ENCODE peak calls at places on chromosomes 5 and 9, in four cellular contexts. One of them, this sample, is unnamed. For H3K27me3 and H3K4me1, the result is how much of the 10 kb centered on the place peaks cover.

GRCh38 chr5:53381-54174 is 38.4 kb upstream of the PLEKHG4B start:
- DNase-seq in gastrocnemius medialis: no peak
- DNase-seq in SK-N-SH: peak
- DNase-seq in PC-3: peak
- DNase-seq in this sample: peak

GRCh38 chr5:77518304-77518703 is 26.2 kb upstream of the WDR41 start:
- DNase-seq in PC-3: peak
- DNase-seq in gastrocnemius medialis: no peak
- DNase-seq in SK-N-SH: peak
- DNase-seq in this sample: no peak

GRCh38 chr9:89814340-89815040 is 209.7 kb downstream of the GADD45G start:
- DNase-seq in PC-3: no peak
- DNase-seq in gastrocnemius medialis: no peak
- DNase-seq in SK-N-SH: peak
- DNase-seq in this sample: no peak

GRCh38 chr5:1752881-1753280 is 46.8 kb downstream of the MRPL36 start:
- DNase-seq in gastrocnemius medialis: no peak
- DNase-seq in PC-3: no peak
- DNase-seq in SK-N-SH: no peak
- DNase-seq in this sample: no peak

GRCh38 chr9:82912639-82913038 is 150.3 kb downstream of the RASEF start:
- DNase-seq in PC-3: peak
- DNase-seq in SK-N-SH: no peak
- DNase-seq in gastrocnemius medialis: no peak
- DNase-seq in this sample: no peak

GRCh38 chr9:89422151-89422918 is 75.6 kb downstream of the SEMA4D start:
- DNase-seq in SK-N-SH: no peak
- DNase-seq in PC-3: peak
- DNase-seq in gastrocnemius medialis: no peak
- DNase-seq in this sample: no peak

GRCh38 chr5:52710972-52711596 is 76.6 kb upstream of the ITGA1 start:
- DNase-seq in SK-N-SH: no peak
- DNase-seq in gastrocnemius medialis: no peak
- DNase-seq in PC-3: no peak
- DNase-seq in this sample: no peak

GRCh38 chr9:106305428-106306133 is 557.4 kb upstream of the ZNF462 start:
- DNase-seq in gastrocnemius medialis: no peak
- DNase-seq in SK-N-SH: no peak
- DNase-seq in PC-3: no peak
- DNase-seq in this sample: no peak

GRCh38 chr5:55104036-55104767 is 1.8 kb downstream of the GZMA start:
- DNase-seq in gastrocnemius medialis: no peak
- DNase-seq in PC-3: no peak
- DNase-seq in SK-N-SH: no peak
- DNase-seq in this sample: no peak

GRCh38 chr9:107739601-107740082 is 250.1 kb upstream of the KLF4 start:
- DNase-seq in SK-N-SH: no peak
- DNase-seq in PC-3: peak
- DNase-seq in gastrocnemius medialis: peak
- DNase-seq in this sample: no peak

GRCh38 chr9:95379630-95380029 is 62.1 kb upstream of the FANCC start:
- DNase-seq in SK-N-SH: no peak
- DNase-seq in gastrocnemius medialis: no peak
- DNase-seq in PC-3: no peak
- DNase-seq in this sample: no peak

GRCh38 chr9:124420991-124421543 is 5.8 kb upstream of the PSMB7 start:
- DNase-seq in gastrocnemius medialis: no peak
- DNase-seq in PC-3: no peak
- DNase-seq in SK-N-SH: no peak
- DNase-seq in this sample: no peak

GRCh38 chr9:98091735-98092632 is 27.0 kb downstream of the TRIM14 start:
- DNase-seq in SK-N-SH: no peak
- DNase-seq in PC-3: no peak
- DNase-seq in gastrocnemius medialis: no peak
- DNase-seq in this sample: no peak

GRCh38 chr5:144318011-144318410 is 147.3 kb downstream of the KCTD16 start:
- DNase-seq in SK-N-SH: no peak
- DNase-seq in gastrocnemius medialis: no peak
- DNase-seq in PC-3: no peak
- DNase-seq in this sample: peak

GRCh38 chr9:5832093-5832542 is 799 bp downstream of the ERMP1 start:
- DNase-seq in gastrocnemius medialis: no peak
- DNase-seq in PC-3: no peak
- DNase-seq in SK-N-SH: no peak
- DNase-seq in this sample: no peak

GRCh38 chr5:107985144-107985543 is 314.4 kb upstream of the EFNA5 start:
- DNase-seq in SK-N-SH: no peak
- DNase-seq in gastrocnemius medialis: peak
- DNase-seq in PC-3: peak
- DNase-seq in this sample: no peak

GRCh38 chr9:92637331-92637730 is 32.6 kb downstream of the IPPK start:
- DNase-seq in SK-N-SH: no peak
- DNase-seq in gastrocnemius medialis: no peak
- DNase-seq in PC-3: no peak
- DNase-seq in this sample: no peak

GRCh38 chr5:159781626-159782157 is 134.6 kb upstream of the ADRA1B start:
- DNase-seq in gastrocnemius medialis: no peak
- DNase-seq in SK-N-SH: no peak
- DNase-seq in PC-3: peak
- DNase-seq in this sample: no peak

GRCh38 chr9:16133556-16134227 is 580.8 kb downstream of the CCDC171 start:
- DNase-seq in gastrocnemius medialis: peak
- DNase-seq in PC-3: peak
- DNase-seq in SK-N-SH: peak
- DNase-seq in this sample: peak

GRCh38 chr5:75037106-75037505 is 15.3 kb downstream of the GCNT4 start:
- DNase-seq in PC-3: peak
- DNase-seq in SK-N-SH: no peak
- DNase-seq in gastrocnemius medialis: no peak
- DNase-seq in this sample: no peak

GRCh38 chr9:118318770-118319443 is 614.7 kb downstream of the TLR4 start:
- DNase-seq in SK-N-SH: peak
- DNase-seq in gastrocnemius medialis: no peak
- DNase-seq in PC-3: peak
- DNase-seq in this sample: no peak

GRCh38 chr9:744790-745456 is 96.6 kb upstream of the DMRT1 start:
- DNase-seq in PC-3: no peak
- DNase-seq in gastrocnemius medialis: peak
- DNase-seq in SK-N-SH: no peak
- DNase-seq in this sample: no peak

GRCh38 chr9:74942801-74943200 is 9.9 kb downstream of the C9orf40 start:
- DNase-seq in PC-3: no peak
- DNase-seq in gastrocnemius medialis: no peak
- DNase-seq in SK-N-SH: no peak
- DNase-seq in this sample: no peak

GRCh38 chr5:111950660-111951059 is 193.7 kb upstream of the NREP start:
- DNase-seq in gastrocnemius medialis: no peak
- DNase-seq in SK-N-SH: no peak
- DNase-seq in PC-3: peak
- DNase-seq in this sample: no peak

GRCh38 chr5:148237795-148238194 is 530 bp upstream of the MARCOL start:
- DNase-seq in SK-N-SH: no peak
- DNase-seq in gastrocnemius medialis: no peak
- DNase-seq in PC-3: peak
- DNase-seq in this sample: no peak

GRCh38 chr5:95861221-95861857 is 38.8 kb upstream of the GLRX start:
- DNase-seq in SK-N-SH: no peak
- DNase-seq in PC-3: peak
- DNase-seq in gastrocnemius medialis: peak
- DNase-seq in this sample: no peak

GRCh38 chr5:66860199-66860975 is 264.2 kb downstream of the MAST4 start:
- DNase-seq in PC-3: no peak
- DNase-seq in SK-N-SH: no peak
- DNase-seq in gastrocnemius medialis: no peak
- DNase-seq in this sample: no peak

GRCh38 chr9:81656004-81656403 is 33.3 kb downstream of the TLE1 start:
- DNase-seq in gastrocnemius medialis: peak
- DNase-seq in SK-N-SH: no peak
- DNase-seq in PC-3: no peak
- DNase-seq in this sample: no peak

GRCh38 chr9:96884443-96884842 is 30.1 kb upstream of the ZNF782 start:
- DNase-seq in gastrocnemius medialis: peak
- DNase-seq in SK-N-SH: no peak
- DNase-seq in PC-3: peak
- DNase-seq in this sample: no peak

GRCh38 chr5:157189223-157189622 is 8.6 kb downstream of the ITK start:
- DNase-seq in gastrocnemius medialis: no peak
- DNase-seq in PC-3: no peak
- DNase-seq in SK-N-SH: no peak
- DNase-seq in this sample: no peak

GRCh38 chr5:157188270-157188669 is 7.6 kb downstream of the ITK start:
- DNase-seq in gastrocnemius medialis: no peak
- DNase-seq in PC-3: no peak
- DNase-seq in SK-N-SH: no peak
- DNase-seq in this sample: no peak

GRCh38 chr5:157184117-157184516 is 3.5 kb downstream of the ITK start:
- DNase-seq in SK-N-SH: no peak
- DNase-seq in gastrocnemius medialis: no peak
- DNase-seq in PC-3: no peak
- DNase-seq in this sample: no peak

GRCh38 chr5:157187046-157187754 is 6.6 kb downstream of the ITK start:
- DNase-seq in SK-N-SH: no peak
- DNase-seq in PC-3: no peak
- DNase-seq in gastrocnemius medialis: no peak
- DNase-seq in this sample: no peak

DNA sequence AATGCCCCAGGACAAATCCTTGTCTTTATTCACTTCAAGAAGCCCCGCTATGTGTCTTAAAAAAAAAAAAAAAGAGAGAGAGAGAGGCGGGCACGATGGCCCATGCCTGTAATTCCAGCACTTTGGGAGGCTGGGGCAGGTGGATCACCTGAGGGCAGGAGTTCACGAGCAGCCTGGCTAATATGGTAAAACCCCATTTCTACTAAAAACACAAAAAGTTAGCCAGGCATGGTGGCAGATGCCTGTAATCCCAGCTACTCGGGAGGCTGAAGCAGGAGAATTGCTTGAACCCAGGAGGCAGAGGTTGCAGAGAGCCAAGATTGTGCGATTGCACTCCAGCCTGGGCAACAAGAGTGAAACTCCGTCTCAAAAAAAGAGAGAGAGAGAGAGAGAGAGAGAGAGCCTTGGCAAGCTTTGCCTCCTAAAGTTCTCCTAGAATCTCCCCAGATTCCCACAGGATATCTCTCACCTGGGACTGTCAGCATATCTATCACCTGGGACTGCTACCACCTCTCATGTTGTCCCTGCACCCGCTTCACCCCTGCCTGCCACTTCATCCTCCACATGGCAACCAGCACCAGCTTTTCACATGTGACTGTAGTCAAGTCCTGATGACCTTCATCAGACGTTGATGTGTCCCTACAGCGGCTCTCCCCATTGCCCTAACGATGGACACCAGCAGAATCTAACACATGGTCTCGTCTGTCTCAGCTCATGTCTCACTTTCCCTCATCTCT is 5.8 kb downstream of the ITK start:
- DNase-seq in gastrocnemius medialis: no peak
- DNase-seq in SK-N-SH: no peak
- DNase-seq in PC-3: no peak
- DNase-seq in this sample: no peak
- H3K4me3 ChIP-seq in gastrocnemius medialis: no peak
- H3K4me3 ChIP-seq in SK-N-SH: no peak
- H3K4me3 ChIP-seq in PC-3: no peak
- H3K4me3 ChIP-seq in this sample: no peak

GRCh38 chr9:132236662-132237311 is 74.9 kb downstream of the NTNG2 start:
- DNase-seq in gastrocnemius medialis: no peak
- DNase-seq in PC-3: no peak
- DNase-seq in SK-N-SH: no peak
- DNase-seq in this sample: no peak
- H3K27me3 ChIP-seq in gastrocnemius medialis: under half
- H3K27me3 ChIP-seq in PC-3: under half
- H3K27me3 ChIP-seq in SK-N-SH: under half
- H3K27me3 ChIP-seq in this sample: under half

DNA sequence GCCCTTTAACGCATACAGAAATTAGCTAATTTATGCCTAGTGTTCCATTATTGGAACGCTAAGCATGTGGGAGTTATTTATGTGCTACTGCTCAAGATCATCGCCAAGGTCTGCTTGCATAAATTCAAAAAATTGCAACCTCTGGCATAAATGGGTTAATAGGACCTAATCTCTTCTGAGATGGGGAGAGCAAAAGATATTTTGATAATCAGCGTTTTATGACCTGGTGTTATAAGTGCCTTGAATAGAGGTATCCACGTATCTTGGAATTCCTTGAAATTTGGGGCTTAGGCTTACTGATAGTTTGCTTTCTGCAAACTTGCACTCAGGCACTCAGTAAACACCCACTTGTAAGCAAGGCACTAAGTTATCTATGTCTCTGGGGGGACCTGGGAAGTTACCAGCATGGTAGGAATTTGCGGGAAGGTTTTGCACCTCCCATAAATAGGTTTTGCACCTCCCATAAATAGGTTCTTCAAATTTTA is 1.8 kb downstream of the SUB1 start:
- DNase-seq in SK-N-SH: no peak
- DNase-seq in gastrocnemius medialis: no peak
- DNase-seq in PC-3: no peak
- DNase-seq in this sample: no peak
- H3K4me1 ChIP-seq in SK-N-SH: under half
- H3K4me1 ChIP-seq in gastrocnemius medialis: under half
- H3K4me1 ChIP-seq in PC-3: under half
- H3K4me1 ChIP-seq in this sample: under half

DNA sequence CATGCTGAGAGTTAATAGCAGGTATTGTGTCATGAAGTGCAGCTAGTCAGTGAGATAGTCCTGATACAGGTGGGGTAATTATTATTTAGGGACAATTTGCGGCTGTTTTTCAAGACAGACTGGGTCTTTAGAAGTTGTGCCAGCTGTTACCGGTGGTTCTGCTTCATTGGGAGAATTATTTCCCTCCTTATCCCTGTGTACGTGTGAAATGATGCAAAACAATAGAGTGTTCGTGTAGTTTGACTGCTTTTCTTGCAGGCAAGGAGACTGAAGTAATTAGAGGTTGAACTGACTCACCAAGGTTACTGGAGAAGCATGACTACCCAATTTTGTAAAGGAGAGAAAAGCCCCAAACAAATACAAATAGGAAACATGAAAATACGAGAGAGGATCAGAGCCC is 101.7 kb downstream of the ARRDC3 start:
- DNase-seq in PC-3: peak
- DNase-seq in SK-N-SH: no peak
- DNase-seq in gastrocnemius medialis: no peak
- DNase-seq in this sample: no peak
- H3K4me3 ChIP-seq in PC-3: peak
- H3K4me3 ChIP-seq in SK-N-SH: no peak
- H3K4me3 ChIP-seq in gastrocnemius medialis: no peak
- H3K4me3 ChIP-seq in this sample: no peak

This sample was measured in iPS DF 6.9.